ENCODE peak calls at places on chromosomes 7 and 10, in four cellular contexts. Q, F, D and T are unnamed samples.

GRCh38 chr7:25849361-25850184 is 302.4 kb upstream of the NFE2L3 start:
- DNase-seq in F (peak), Q (no peak), D (no peak), T (no peak)

GRCh38 chr10:12338981-12339380 is 10.4 kb upstream of the CAMK1D start:
- DNase-seq in Q (no peak), D (no peak), F (no peak), T (no peak)

GRCh38 chr10:97123713-97124112 is 62.0 kb downstream of the SLIT1 start:
- DNase-seq in F (no peak), Q (no peak), D (no peak), T (no peak)

GRCh38 chr7:154869436-154869835 is 133.5 kb downstream of the PAXIP1 start:
- DNase-seq in Q (no peak), D (no peak), F (no peak), T (no peak)

GRCh38 chr7:33882040-33882800 is 23.1 kb upstream of the BMPER start:
- DNase-seq in D (no peak), Q (no peak), F (no peak), T (no peak)

GRCh38 chr10:5545011-5545410 is 20.2 kb downstream of the CALML3 start:
- DNase-seq in Q (no peak), F (no peak), D (no peak), T (no peak)

GRCh38 chr10:49355221-49355620 is 40.7 kb downstream of the DRGX start:
- DNase-seq in Q (no peak), F (no peak), D (no peak), T (no peak)

GRCh38 chr7:110766874-110767273 is 324.1 kb upstream of the LRRN3 start:
- DNase-seq in F (no peak), Q (no peak), D (no peak), T (no peak)

GRCh38 chr7:45217358-45217757 is 59.8 kb downstream of the RAMP3 start:
- DNase-seq in D (no peak), Q (no peak), F (peak), T (peak)

GRCh38 chr7:125396466-125397151 is 467.0 kb upstream of the POT1 start:
- DNase-seq in Q (no peak), F (no peak), D (no peak), T (no peak)

GRCh38 chr7:125386211-125386610 is 456.6 kb upstream of the POT1 start:
- DNase-seq in F (no peak), Q (no peak), D (no peak), T (no peak)

GRCh38 chr7:125390866-125391265 is 461.2 kb upstream of the POT1 start:
- DNase-seq in F (no peak), Q (no peak), D (no peak), T (no peak)

DNA sequence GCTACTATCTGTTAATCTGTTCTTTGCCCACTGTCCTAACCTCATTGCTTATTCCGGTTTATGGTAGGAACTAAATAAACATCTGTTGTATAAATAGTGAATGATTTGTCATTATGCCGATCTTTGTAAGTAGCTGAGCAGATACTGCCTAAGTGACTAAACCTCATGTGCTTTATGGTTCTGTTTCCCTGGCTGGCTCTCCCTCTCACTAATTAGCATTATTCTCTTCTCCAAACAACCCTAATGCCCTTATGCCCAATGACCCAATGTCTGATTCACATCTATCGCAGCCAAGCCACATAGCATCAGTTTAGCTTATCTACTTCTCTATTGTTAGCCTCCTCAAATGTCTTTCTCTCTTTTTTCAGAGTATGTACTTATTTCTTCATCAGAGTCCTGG is 462.3 kb upstream of the POT1 start:
- DNase-seq in F (no peak), D (no peak), Q (no peak), T (no peak)
- TF ChIP-seq FOSL1 in F (no peak), D (no peak), Q (no peak), T (no peak)

GRCh38 chr10:76558996-76559888 is 1078.4 kb downstream of the KCNMA1 start:
- DNase-seq in F (no peak), Q (no peak), D (no peak), T (no peak)

GRCh38 chr10:76560338-76560737 is 1077.3 kb downstream of the KCNMA1 start:
- DNase-seq in F (peak), D (no peak), Q (no peak), T (no peak)

GRCh38 chr10:76555271-76555670 is 1082.3 kb downstream of the KCNMA1 start:
- DNase-seq in D (no peak), F (no peak), Q (no peak), T (no peak)

GRCh38 chr10:76559889-76560215 is 1077.8 kb downstream of the KCNMA1 start:
- DNase-seq in F (no peak), D (no peak), Q (no peak), T (no peak)

DNA sequence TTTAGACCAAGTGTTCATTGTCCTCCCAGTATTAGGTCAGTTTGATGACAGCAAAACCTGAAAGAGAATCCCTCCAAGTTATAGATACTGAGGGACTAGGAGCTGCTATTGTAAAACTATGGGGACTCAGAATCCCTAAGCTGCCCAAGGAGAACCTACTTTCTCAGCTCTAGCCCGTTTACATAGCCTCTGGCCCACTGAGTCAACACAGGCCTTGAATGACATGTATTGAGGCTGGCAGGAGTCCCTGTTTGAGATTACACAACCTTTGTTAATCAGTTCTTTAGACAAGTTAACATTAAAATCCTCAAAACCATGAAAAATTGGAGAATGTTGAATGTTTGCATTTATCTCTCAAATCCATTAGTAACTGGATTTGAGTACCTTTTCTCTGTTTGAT is 1079.0 kb downstream of the KCNMA1 start:
- DNase-seq in D (no peak), Q (no peak), F (peak), T (no peak)
- TF ChIP-seq FOSL1 in D (no peak), Q (no peak), F (no peak), T (no peak)

DNA sequence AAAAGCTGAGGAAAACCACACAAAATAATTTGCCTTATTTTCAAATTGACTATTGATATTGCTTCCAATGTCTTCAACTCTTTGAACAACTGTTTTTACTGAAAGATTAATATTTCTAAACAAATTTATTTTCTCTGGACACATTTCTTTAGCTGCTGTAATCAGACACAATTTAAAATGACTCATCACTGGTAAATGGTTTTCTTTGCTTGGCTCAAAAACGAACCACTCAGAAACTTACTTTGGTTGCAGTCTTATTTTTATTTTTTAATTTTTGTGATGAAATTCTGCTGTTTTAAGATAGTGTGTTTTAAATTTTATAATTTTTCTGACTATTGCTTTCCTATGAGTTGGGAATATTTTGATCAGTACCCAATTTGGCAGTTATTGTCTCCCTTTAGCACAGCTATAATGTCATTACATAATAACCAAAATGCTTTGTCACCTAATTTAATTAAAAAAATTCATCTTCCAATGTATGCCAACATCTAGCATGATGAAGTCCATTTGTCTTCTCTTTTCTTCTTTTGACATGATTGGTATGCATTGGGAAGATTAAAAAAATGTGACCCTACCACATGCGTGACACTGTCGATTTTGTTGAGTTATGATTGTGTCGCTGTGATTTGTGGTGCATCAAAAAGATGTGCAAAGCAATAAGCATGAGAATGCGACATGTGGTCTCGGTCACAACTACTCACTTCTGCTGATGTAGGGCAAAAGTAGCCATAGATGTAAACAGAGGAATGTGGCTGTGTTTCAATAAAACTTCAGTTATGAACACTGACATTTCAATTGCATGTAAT is 222.3 kb downstream of the SUGCT start:
- DNase-seq in D (no peak), Q (no peak), F (no peak), T (no peak)
- TF ChIP-seq FOSL1 in D (no peak), Q (no peak), F (no peak), T (peak)

GRCh38 chr10:99560277-99561126 is 27.8 kb downstream of the NKX2-3 start:
- DNase-seq in F (peak), Q (peak), D (no peak), T (peak)
- TF ChIP-seq FOSL1 in F (no peak), Q (no peak), D (no peak), T (no peak)

GRCh38 chr10:101094113-101094512 is 32.3 kb downstream of the KAZALD1 start:
- DNase-seq in D (no peak), Q (no peak), F (no peak), T (no peak)
- TF ChIP-seq FOSL1 in D (no peak), Q (no peak), F (no peak), T (no peak)

GRCh38 chr10:132909491-132910071 is 32.8 kb downstream of the CFAP46 start:
- DNase-seq in D (no peak), Q (no peak), F (no peak), T (no peak)

GRCh38 chr10:132910186-132910880 is 32.0 kb downstream of the CFAP46 start:
- DNase-seq in Q (no peak), D (no peak), F (no peak), T (no peak)

GRCh38 chr10:132911712-132912097 is 30.7 kb downstream of the CFAP46 start:
- DNase-seq in F (no peak), Q (no peak), D (no peak), T (no peak)

GRCh38 chr10:132912225-132912684 is 30.1 kb downstream of the CFAP46 start:
- DNase-seq in Q (no peak), D (no peak), F (no peak), T (no peak)

DNA sequence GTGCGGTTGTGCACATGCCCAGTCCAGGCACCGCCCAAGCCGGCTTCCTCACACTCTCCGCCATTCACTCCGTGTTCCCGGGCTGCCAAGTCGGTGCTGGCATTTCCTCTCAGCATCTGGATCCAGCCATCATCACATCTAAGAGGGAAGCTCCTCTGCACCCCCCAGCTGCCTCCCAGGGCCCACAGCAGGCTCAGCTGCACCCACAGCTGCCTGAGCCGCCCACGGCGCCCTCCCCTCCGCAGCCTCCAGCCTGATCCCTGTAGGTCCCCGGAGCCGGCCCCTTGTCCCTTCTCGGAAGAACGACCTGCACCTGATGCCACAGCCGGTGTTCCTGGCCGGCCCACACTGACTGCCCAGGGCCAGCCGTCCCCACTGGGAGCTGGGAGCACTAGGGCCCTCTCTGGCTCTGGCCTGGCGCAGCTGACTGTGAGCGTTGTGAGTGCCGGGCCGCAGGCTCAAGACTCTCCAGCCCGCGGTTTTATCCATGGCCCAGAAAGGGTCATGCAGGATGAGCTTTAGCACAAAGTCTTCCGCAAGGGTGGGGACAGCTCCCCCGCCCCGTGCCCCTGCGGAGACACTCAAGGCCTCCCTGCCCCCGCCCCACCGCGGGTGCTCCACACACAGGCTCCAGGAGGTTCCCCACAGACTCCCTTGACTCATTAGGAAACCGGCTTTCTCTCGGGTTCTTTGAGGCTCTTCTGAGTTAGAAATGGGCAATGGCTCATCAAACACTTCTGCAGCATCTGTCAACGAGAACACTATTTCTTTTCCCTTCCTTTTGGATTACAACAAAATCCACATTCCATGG is 31.3 kb downstream of the CFAP46 start:
- DNase-seq in Q (no peak), F (no peak), D (no peak), T (no peak)
- TF ChIP-seq FOSL1 in Q (no peak), F (no peak), D (no peak), T (no peak)

GRCh38 chr10:125162181-125162906 is 2.0 kb upstream of the CTBP2 start:
- DNase-seq in Q (no peak), D (no peak), F (no peak), T (no peak)
- TF ChIP-seq FOSL1 in Q (no peak), D (no peak), F (no peak), T (no peak)

DNA sequence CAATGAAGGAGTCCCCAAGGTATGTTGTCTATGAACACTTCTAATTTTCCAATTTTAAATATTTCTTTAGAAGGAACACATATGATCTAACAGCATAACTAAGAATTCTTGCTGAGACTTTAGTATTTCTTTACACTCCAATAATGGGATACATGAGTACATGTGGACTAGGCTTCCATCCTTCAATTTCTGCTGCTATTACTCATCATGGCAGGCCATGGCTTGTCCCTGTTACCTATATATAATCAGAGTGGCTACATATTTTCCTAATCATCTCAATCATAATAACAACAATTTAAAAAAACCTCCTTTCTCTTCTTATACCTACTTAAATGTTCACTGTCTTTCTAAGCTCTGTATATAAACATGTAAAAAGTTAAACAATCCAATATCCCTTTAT is 60.3 kb upstream of the TAC1 start:
- DNase-seq in Q (no peak), D (no peak), F (no peak), T (no peak)
- TF ChIP-seq FOSL1 in Q (no peak), D (no peak), F (no peak), T (no peak)

GRCh38 chr7:23468721-23469149 is 1.6 kb downstream of the IGF2BP3 start:
- DNase-seq in F (no peak), D (no peak), Q (no peak), T (peak)
- TF ChIP-seq FOSL1 in F (no peak), D (no peak), Q (no peak), T (no peak)